ENCODE peak calls at places on chromosomes 11 and 22, in six cellular contexts. E is Peyer's patch, F is fibroblast of the aortic adventitia, G is colonic mucosa, L is fibroblast of lung, O is RWPE2. Q is an unnamed sample.

GRCh38 chr22:49433717-49434611 is 393.7 kb downstream of the BRD1 start:
- DNase-seq in E (no peak), F (no peak), G (no peak), L (no peak), O (no peak), Q (no peak)

GRCh38 chr11:12245549-12245986 is 131.8 kb upstream of the PARVA start:
- DNase-seq in E (no peak), F (no peak), G (no peak), L (peak), O (no peak), Q (no peak)

GRCh38 chr11:62120001-62120400 is 3.8 kb upstream of the INCENP start:
- DNase-seq in E (no peak), F (no peak), G (no peak), L (no peak), O (no peak), Q (no peak)

GRCh38 chr11:128488471-128488870 is 98.9 kb downstream of the ETS1 start:
- DNase-seq in E (no peak), F (peak), G (no peak), L (peak), O (no peak), Q (no peak)

GRCh38 chr11:70075836-70076235 is 2.3 kb upstream of the ANO1 start:
- DNase-seq in E (peak), F (no peak), G (no peak), L (no peak), O (peak), Q (no peak)

GRCh38 chr11:74135516-74135840 is 35.3 kb downstream of the C2CD3 start:
- DNase-seq in E (no peak), F (no peak), G (no peak), L (no peak), O (no peak), Q (no peak)

GRCh38 chr22:36587289-36588154 is 58.6 kb upstream of the EIF3D start:
- DNase-seq in E (no peak), F (peak), G (no peak), L (peak), O (no peak), Q (no peak)

GRCh38 chr22:40401981-40402406 is 31.6 kb downstream of the SGSM3 start:
- DNase-seq in E (no peak), F (no peak), G (no peak), L (no peak), O (no peak), Q (no peak)

GRCh38 chr11:118180300-118180703 is 3.9 kb upstream of the SCN2B start:
- DNase-seq in E (no peak), F (peak), G (no peak), L (peak), O (no peak), Q (no peak)

GRCh38 chr11:38460429-38460828 is 1862.4 kb upstream of the RAG2 start:
- DNase-seq in E (no peak), F (peak), G (no peak), L (peak), O (no peak), Q (no peak)

GRCh38 chr22:46672731-46673130 is 52.5 kb downstream of the GRAMD4 start:
- DNase-seq in E (peak), F (no peak), G (peak), L (no peak), O (no peak), Q (no peak)

GRCh38 chr11:69444381-69445130 is 36.9 kb upstream of the LINC01488 start:
- DNase-seq in E (peak), F (peak), G (peak), L (peak), O (no peak), Q (no peak)

GRCh38 chr11:76148207-76148606 is 58.1 kb downstream of the WNT11 start:
- DNase-seq in E (peak), F (no peak), G (peak), L (no peak), O (no peak), Q (no peak)

GRCh38 chr11:122781378-122782040 is 56.8 kb upstream of the CRTAM start:
- DNase-seq in E (peak), F (peak), G (peak), L (peak), O (peak), Q (peak)

GRCh38 chr11:77821349-77821851 is 456 bp downstream of the AAMDC start:
- DNase-seq in E (peak), F (peak), G (peak), L (peak), O (no peak), Q (no peak)

GRCh38 chr11:7414729-7415536 is 70.4 kb upstream of the OLFML1 start:
- DNase-seq in E (no peak), F (no peak), G (no peak), L (no peak), O (no peak), Q (no peak)

GRCh38 chr11:64245401-64245796 is 1.3 kb downstream of the PPP1R14B start:
- DNase-seq in E (peak), F (no peak), G (no peak), L (no peak), O (no peak), Q (no peak)

GRCh38 chr22:38228873-38229740 is 27.3 kb downstream of the MAFF start:
- DNase-seq in E (peak), F (peak), G (peak), L (peak), O (peak), Q (no peak)

GRCh38 chr11:125263268-125263790 is 98.8 kb downstream of the PKNOX2 start:
- DNase-seq in E (peak), F (peak), G (peak), L (peak), O (no peak), Q (no peak)

GRCh38 chr22:39317756-39318506 is 1.5 kb downstream of the RPL3 start:
- DNase-seq in E (no peak), F (peak), G (no peak), L (peak), O (no peak), Q (no peak)

GRCh38 chr11:128481135-128481534 is 106.2 kb downstream of the ETS1 start:
- DNase-seq in E (no peak), F (peak), G (no peak), L (peak), O (no peak), Q (no peak)

GRCh38 chr11:118608268-118609214 is 1.1 kb downstream of the PHLDB1 start:
- DNase-seq in E (peak), F (peak), G (peak), L (peak), O (no peak), Q (peak)

GRCh38 chr11:78542007-78542406 is 32.7 kb downstream of the NARS2 start:
- DNase-seq in E (no peak), F (no peak), G (no peak), L (peak), O (no peak), Q (no peak)

GRCh38 chr11:100681064-100681502 is 6.0 kb upstream of the ARHGAP42 start:
- DNase-seq in E (peak), F (no peak), G (peak), L (peak), O (no peak), Q (peak)

GRCh38 chr11:34840736-34841386 is 75.3 kb downstream of the APIP start:
- DNase-seq in E (peak), F (no peak), G (peak), L (no peak), O (no peak), Q (no peak)

GRCh38 chr11:17014321-17014773 is at the start of gene PLEKHA7:
- DNase-seq in E (peak), F (no peak), G (peak), L (no peak), O (no peak), Q (no peak)

GRCh38 chr11:27507561-27508322 is 1.2 kb upstream of the LIN7C start:
- DNase-seq in E (no peak), F (no peak), G (no peak), L (no peak), O (no peak), Q (no peak)

GRCh38 chr11:73308963-73309960 is 1.2 kb downstream of the ARHGEF17 start:
- DNase-seq in E (peak), F (peak), G (peak), L (peak), O (peak), Q (no peak)

GRCh38 chr22:48393041-48393370 is 1434.7 kb downstream of the BRD1 start:
- DNase-seq in E (peak), F (no peak), G (no peak), L (no peak), O (no peak), Q (no peak)

GRCh38 chr22:47189056-47189916 is 426.8 kb downstream of the TBC1D22A start:
- DNase-seq in E (peak), F (no peak), G (no peak), L (no peak), O (no peak), Q (peak)

GRCh38 chr11:101516546-101516945 is 67.3 kb downstream of the TRPC6 start:
- DNase-seq in E (no peak), F (no peak), G (no peak), L (no peak), O (no peak), Q (no peak)

GRCh38 chr11:94171693-94172440 is 43.2 kb downstream of the PANX1 start:
- DNase-seq in E (peak), F (peak), G (peak), L (peak), O (no peak), Q (peak)

DNA sequence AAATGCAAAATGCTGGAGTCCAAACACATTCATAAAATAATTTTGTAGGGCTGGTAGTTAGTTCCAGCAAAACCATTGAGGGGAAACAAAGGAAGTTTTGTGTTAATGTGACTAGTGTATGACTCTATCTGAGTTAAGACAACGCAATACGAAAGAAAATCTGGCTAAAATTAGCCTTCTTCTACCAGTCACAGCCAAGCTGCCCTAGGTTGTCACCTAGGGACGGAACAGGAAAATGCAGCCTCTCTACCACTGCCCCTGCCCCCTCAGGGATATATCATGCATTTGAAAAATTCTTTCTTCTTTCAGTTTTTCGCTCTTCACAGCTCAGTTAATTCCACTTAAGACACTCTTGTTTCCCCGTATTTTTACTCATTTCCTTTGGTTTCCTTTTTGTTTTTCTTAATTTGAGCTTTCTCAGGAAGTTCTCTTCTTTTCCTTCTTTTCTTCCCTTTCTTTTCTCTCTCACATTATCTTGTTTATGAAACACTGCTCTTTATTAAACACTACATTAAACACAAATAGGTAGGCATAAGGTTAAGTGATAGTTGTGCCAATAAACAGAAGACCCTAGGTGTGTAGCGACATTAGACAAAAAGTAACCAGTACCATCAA is 30.6 kb downstream of the KIRREL3 start:
- DNase-seq in E (no peak), F (peak), G (no peak), L (peak), O (no peak), Q (no peak)
- TF ChIP-seq CTCF in E (peak), F (peak), G (no peak), L (peak), O (peak), Q (no peak)

DNA sequence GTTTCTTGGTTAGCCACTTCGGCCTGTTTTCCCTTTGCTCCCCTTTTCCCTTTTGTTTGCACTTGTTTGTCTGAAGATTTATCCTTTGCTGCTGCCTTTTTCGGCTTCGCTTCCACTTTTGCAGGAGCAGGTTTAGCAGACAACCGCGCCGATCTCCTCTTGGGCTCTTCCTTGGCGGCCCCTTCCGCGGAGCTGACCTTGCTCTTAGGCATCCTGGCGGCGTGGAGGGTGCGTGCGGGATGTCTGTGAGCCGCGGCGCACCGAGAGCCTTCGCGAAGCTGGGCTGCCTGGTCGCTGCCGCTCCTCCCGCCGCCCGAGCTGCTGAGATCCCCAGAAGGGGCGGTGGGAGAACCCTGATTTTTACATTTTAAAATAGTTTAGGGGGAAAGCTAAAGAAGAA is 105.3 kb upstream of the RRM1 start:
- DNase-seq in E (peak), F (no peak), G (no peak), L (peak), O (no peak), Q (no peak)
- TF ChIP-seq CTCF in E (no peak), F (no peak), G (no peak), L (no peak), O (no peak), Q (no peak)

GRCh38 chr11:46127150-46127638 is 5.9 kb upstream of the PHF21A start:
- DNase-seq in E (peak), F (peak), G (peak), L (peak), O (no peak), Q (peak)
- TF ChIP-seq CTCF in E (peak), F (peak), G (peak), L (peak), O (peak), Q (peak)

DNA sequence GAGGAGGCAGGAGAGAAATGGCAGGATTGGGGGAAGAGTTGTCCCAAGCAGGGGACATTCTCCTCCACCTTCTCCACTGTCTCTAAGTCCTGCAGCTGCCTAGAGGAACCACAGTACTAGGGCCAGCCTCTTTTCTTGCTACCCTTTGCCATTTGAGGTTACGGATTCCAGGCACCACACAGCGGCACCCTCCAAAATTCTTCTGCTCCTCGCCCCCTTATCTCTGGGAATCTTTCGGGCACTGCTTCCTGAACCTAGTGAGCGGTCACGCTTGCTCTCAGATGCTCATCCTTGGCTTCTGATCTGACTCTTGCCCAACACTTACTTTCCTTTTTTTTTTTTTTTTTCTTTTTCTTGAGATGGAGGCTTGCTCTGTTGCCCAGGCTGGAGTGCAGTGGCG is 26.6 kb upstream of the XBP1 start:
- DNase-seq in E (no peak), F (no peak), G (no peak), L (no peak), O (no peak), Q (no peak)
- TF ChIP-seq CTCF in E (no peak), F (no peak), G (no peak), L (no peak), O (no peak), Q (no peak)

DNA sequence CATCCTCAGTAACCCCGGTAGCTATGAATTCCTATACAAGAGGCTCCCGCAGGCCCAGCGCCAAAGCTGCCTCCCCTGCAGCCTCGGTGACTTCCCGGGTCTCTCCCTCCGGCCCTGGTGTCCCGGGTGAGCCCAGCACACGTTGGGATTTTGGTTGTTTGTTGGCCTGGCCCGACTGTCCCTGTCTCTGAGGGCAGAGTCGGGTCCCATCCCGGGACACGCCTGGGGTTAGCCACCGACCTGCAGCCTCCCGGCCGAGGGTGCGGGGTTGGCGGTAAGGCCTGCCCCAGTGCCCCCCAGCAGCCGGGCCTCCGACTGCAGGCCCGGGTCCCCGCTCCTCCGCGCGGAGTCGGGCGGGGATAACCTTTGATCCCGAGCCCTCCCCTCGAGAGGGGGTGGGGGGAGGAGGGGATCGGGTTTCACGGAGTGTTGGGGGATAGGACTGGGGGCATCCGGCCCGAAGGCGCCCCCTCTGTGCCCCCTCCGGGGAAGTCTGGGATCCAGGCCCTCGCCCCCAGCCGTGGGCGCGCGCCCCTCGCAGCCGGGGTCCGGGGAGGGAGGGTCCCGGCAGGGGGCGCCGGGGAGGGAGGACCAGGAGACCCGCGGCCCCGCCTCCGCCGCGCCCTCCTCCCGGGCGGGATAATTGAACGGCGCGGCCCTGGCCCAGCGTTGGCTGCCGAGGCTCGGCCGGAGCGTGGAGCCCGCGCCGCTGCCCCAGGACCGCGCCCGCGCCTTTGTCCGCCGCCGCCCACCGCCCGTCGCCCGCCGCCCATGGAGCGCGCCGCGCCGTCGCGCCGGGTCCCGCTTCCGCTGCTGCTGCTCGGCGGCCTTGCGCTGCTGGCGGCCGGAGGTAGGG is at the start of gene FBLN1:
- DNase-seq in E (no peak), F (no peak), G (no peak), L (peak), O (no peak), Q (no peak)
- TF ChIP-seq CTCF in E (no peak), F (peak), G (no peak), L (peak), O (peak), Q (no peak)

GRCh38 chr22:17754233-17754925 is 19.9 kb downstream of the BID start:
- DNase-seq in E (no peak), F (no peak), G (no peak), L (no peak), O (no peak), Q (no peak)
- TF ChIP-seq CTCF in E (peak), F (no peak), G (no peak), L (no peak), O (peak), Q (peak)

DNA sequence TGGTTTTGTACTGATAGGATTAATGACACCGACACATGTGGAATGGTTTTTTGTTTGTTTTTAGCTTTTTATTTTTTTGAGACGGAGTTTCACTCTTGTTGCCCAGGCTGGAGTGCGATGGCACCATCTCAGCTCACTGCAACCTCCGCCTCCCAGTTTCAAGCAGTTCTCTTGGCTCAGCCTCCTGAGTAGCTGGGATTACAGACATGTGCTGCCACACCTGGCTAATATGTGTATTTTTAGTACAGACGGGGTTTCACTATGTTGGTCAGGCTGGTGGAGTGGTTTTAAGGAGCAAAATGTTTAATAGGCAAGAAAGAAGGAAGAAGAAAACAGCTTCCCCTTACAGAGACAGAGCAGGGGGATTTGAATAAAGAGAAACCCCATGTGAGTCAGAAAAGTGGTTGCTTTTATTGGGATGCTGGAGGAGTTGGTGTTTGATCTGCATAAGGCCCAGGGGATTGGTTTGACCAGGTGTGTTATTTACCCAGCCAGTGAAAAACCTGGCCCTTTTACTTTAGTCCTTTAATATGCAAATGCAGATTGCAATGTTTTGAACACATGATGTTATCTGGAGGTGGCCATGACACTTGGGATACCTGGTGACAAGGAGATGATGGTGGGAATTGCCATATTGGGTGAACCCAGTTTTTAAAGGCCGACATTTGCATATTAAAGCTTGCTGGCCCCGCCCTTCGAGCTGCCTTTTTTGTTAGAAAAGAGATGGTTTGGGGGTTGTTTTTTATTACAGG is 24.3 kb downstream of the SUSD2 start:
- DNase-seq in E (no peak), F (no peak), G (no peak), L (no peak), O (no peak), Q (no peak)
- TF ChIP-seq CTCF in E (peak), F (no peak), G (no peak), L (no peak), O (peak), Q (no peak)

DNA sequence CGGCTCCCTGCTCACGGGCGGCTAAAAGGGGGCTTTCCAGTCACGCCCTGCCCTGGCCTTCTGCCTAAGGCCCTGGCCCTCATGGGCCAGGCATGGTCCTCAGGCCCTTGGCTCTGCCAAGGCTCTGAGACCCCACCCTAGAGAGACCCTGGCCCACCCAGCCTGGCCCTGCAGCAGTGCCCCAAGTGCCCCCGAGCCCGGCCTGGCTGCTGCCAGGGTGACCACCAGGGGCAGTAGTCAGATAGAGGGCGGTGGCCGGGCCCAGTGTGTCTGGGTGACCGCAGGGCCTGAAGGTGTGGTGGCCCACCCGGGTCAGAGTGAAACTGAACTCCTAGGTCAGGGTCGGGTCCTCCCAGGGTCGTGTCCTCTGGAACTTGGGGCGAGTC is 29.4 kb upstream of the CCDC188 start:
- DNase-seq in E (no peak), F (no peak), G (no peak), L (no peak), O (no peak), Q (no peak)
- TF ChIP-seq CTCF in E (no peak), F (peak), G (no peak), L (no peak), O (no peak), Q (no peak)

GRCh38 chr22:45221201-45221600 is 19.5 kb downstream of the KIAA0930 start:
- DNase-seq in E (no peak), F (no peak), G (no peak), L (no peak), O (no peak), Q (no peak)

GRCh38 chr22:45217806-45218205 is 22.9 kb downstream of the KIAA0930 start:
- DNase-seq in E (no peak), F (no peak), G (no peak), L (no peak), O (no peak), Q (no peak)

GRCh38 chr22:45216133-45217003 is 24.3 kb downstream of the KIAA0930 start:
- DNase-seq in E (no peak), F (peak), G (no peak), L (peak), O (no peak), Q (no peak)

GRCh38 chr22:45217345-45217744 is 23.3 kb downstream of the KIAA0930 start:
- DNase-seq in E (no peak), F (no peak), G (no peak), L (no peak), O (no peak), Q (no peak)

GRCh38 chr22:45218974-45219373 is 21.7 kb downstream of the KIAA0930 start:
- DNase-seq in E (no peak), F (no peak), G (no peak), L (no peak), O (no peak), Q (no peak)
- TF ChIP-seq CTCF in E (no peak), F (no peak), G (no peak), L (no peak), O (no peak), Q (no peak)

Q was measured in natural killer cell.